ENCODE peak calls at places on chromosomes 13 and 19, in seven cellular contexts. N, Q, C, I, J, V and H are unnamed samples.

GRCh38 chr19:913080-913748 is at the start of gene R3HDM4:
- DNase-seq in J (peak), V (peak), I (peak), C (peak), N (peak), Q (no peak), H (peak)

GRCh38 chr13:59674616-59675015 is 489.1 kb downstream of the DIAPH3 start:
- DNase-seq in N (no peak), Q (no peak), I (no peak), V (no peak), J (no peak), C (no peak), H (no peak)

GRCh38 chr19:29660835-29661234 is 4.4 kb upstream of the PLEKHF1 start:
- DNase-seq in C (no peak), N (peak), J (no peak), V (peak), Q (no peak), I (peak), H (peak)

GRCh38 chr19:15439078-15439799 is 10.5 kb downstream of the WIZ start:
- DNase-seq in C (no peak), Q (no peak), J (no peak), N (no peak), I (no peak), V (no peak), H (no peak)

GRCh38 chr19:1000591-1001537 is 645 bp downstream of the GRIN3B start:
- DNase-seq in C (no peak), N (no peak), Q (no peak), I (no peak), J (no peak), V (no peak), H (no peak)

GRCh38 chr19:3366104-3366760 is at the start of gene NFIC:
- DNase-seq in Q (no peak), J (peak), N (peak), I (peak), V (peak), C (peak), H (peak)

GRCh38 chr13:74132152-74132767 is 1.9 kb downstream of the KLF12 start:
- DNase-seq in J (no peak), Q (no peak), N (peak), V (no peak), I (peak), C (no peak), H (no peak)

GRCh38 chr19:39890755-39891551 is 43.5 kb downstream of the FCGBP start:
- DNase-seq in V (peak), C (no peak), I (no peak), Q (no peak), J (peak), N (no peak), H (no peak)

GRCh38 chr19:41325947-41326706 is 16.2 kb downstream of the CCDC97 start:
- DNase-seq in V (no peak), J (no peak), N (peak), Q (peak), I (peak), C (no peak), H (peak)

GRCh38 chr13:34258646-34259386 is 440.9 kb downstream of the RFC3 start:
- DNase-seq in N (no peak), C (no peak), V (no peak), I (peak), Q (no peak), J (no peak), H (no peak)